ENCODE peak calls at places on chromosome 12, in nine cellular contexts. K is lower lobe of right lung, O is endodermal cell, B is neural progenitor cell, T is Karpas-422, F is ovary, X is BE2C, N is heart right ventricle, Z is hepatocyte. Y is an unnamed sample.
A peak's percentile ranks its signal among the peaks of the same experiment; 100 is the strongest.

GRCh38 chr12:121568971-121569808 is 11.6 kb downstream of the KDM2B start:
- DNase-seq in N (peak; percentile 60), T (peak; percentile 56), F (peak; percentile 46), Z (no peak), B (no peak), K (peak; percentile 74), X (no peak), O (peak; percentile 70), Y (no peak)

GRCh38 chr12:109735051-109735521 is 21.5 kb downstream of the FAM222A start:
- DNase-seq in O (no peak), X (peak; percentile 11), Z (no peak), T (no peak), F (no peak), B (no peak), K (peak; percentile 10), N (no peak), Y (no peak)

GRCh38 chr12:110248096-110248447 is 33.0 kb upstream of the ATP2A2 start:
- DNase-seq in Z (no peak), O (no peak), B (no peak), F (no peak), N (no peak), X (no peak), T (no peak), K (no peak), Y (no peak)

GRCh38 chr12:68462799-68463198 is 130.6 kb upstream of the MDM1 start:
- DNase-seq in X (no peak), B (no peak), Z (no peak), N (no peak), F (no peak), K (no peak), T (no peak), O (no peak), Y (no peak)

GRCh38 chr12:90627180-90627896 is 327.6 kb downstream of the CCER1 start:
- DNase-seq in Z (no peak), T (no peak), X (no peak), N (no peak), K (no peak), B (no peak), F (no peak), O (no peak), Y (no peak)

GRCh38 chr12:124006582-124007170 is 33.7 kb downstream of the ZNF664 start:
- DNase-seq in K (no peak), N (no peak), T (no peak), F (no peak), Z (no peak), X (no peak), O (no peak), B (no peak), Y (no peak)

GRCh38 chr12:108964391-108965166 is 56.3 kb downstream of the SVOP start:
- DNase-seq in B (peak; percentile 22), Z (no peak), T (no peak), F (no peak), N (no peak), K (no peak), X (no peak), O (no peak), Y (no peak)

GRCh38 chr12:90833228-90833627 is 121.7 kb downstream of the CCER1 start:
- DNase-seq in T (no peak), B (no peak), K (no peak), X (no peak), F (no peak), O (no peak), N (no peak), Z (no peak), Y (no peak)

GRCh38 chr12:2641209-2641608 is 153.6 kb upstream of the FKBP4 start:
- DNase-seq in Z (peak; percentile 23), K (no peak), B (peak; percentile 56), T (peak; percentile 57), X (no peak), F (no peak), N (peak; percentile 49), O (peak; percentile 93), Y (no peak)

GRCh38 chr12:111244673-111245072 is 124.2 kb downstream of the PHETA1 start:
- DNase-seq in X (no peak), K (no peak), O (no peak), Z (no peak), N (no peak), T (no peak), B (no peak), F (no peak), Y (no peak)

GRCh38 chr12:49187184-49187583 is 1.7 kb downstream of the TUBA1A start:
- DNase-seq in T (no peak), O (no peak), F (peak; percentile 58), X (peak; percentile 69), Z (peak; percentile 32), N (peak; percentile 78), B (peak; percentile 42), K (no peak), Y (no peak)

GRCh38 chr12:57049890-57050289 is at the start of gene MYO1A:
- DNase-seq in X (no peak), F (no peak), O (peak; percentile 77), Z (peak; percentile 51), B (peak; percentile 48), T (no peak), N (no peak), K (no peak), Y (no peak)

GRCh38 chr12:131137009-131137835 is 183.5 kb downstream of the ADGRD1 start:
- DNase-seq in B (no peak), X (no peak), F (no peak), Z (no peak), N (no peak), O (peak; percentile 47), T (no peak), K (no peak), Y (no peak)

GRCh38 chr12:1805441-1806081 is 14.8 kb upstream of the LRTM2 start:
- DNase-seq in Z (no peak), X (peak; percentile 7), K (peak; percentile 35), N (peak; percentile 32), F (no peak), T (no peak), B (no peak), O (no peak), Y (no peak)

GRCh38 chr12:47590771-47591368 is 115.0 kb downstream of the RPAP3 start:
- DNase-seq in B (no peak), T (no peak), N (no peak), K (no peak), F (no peak), O (no peak), X (no peak), Z (peak; percentile 19), Y (no peak)

GRCh38 chr12:92802906-92803305 is 100.1 kb downstream of the PLEKHG7 start:
- DNase-seq in B (no peak), N (no peak), F (no peak), O (no peak), T (no peak), K (no peak), Z (no peak), X (no peak), Y (no peak)

DNA sequence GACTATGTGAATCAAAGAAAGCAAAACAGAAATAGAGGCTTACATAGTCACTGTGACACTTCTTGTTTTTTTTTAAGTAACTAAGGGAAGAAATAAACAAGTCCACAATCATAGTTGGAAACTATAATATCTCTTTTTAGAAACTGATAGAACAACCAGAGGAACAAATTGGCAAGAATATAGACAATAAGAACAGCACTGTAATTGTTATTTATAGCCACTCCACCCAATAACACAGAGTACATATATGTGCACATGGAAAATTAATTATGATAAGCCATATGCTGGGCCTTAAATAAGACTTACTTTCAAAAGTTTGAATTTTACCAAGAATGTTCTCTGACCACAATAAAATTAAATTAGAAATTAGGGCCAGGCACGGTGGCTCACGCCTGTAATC is 101.1 kb downstream of the PLEKHG7 start:
- DNase-seq in N (no peak), X (no peak), T (no peak), Z (no peak), B (no peak), K (no peak), O (no peak), F (no peak), Y (no peak)
- H3K36me3 ChIP-seq in N (no peaks in the 10 kb centered on the region), X (peaks cover 6% of the 10 kb centered on the region), T (peaks cover 46% of the 10 kb centered on the region), Z (no peaks in the 10 kb centered on the region), B (peaks cover 4% of the 10 kb centered on the region), K (peaks cover 52% of the 10 kb centered on the region), O (peaks cover 80% of the 10 kb centered on the region), F (no peaks in the 10 kb centered on the region), Y (no peaks in the 10 kb centered on the region)

DNA sequence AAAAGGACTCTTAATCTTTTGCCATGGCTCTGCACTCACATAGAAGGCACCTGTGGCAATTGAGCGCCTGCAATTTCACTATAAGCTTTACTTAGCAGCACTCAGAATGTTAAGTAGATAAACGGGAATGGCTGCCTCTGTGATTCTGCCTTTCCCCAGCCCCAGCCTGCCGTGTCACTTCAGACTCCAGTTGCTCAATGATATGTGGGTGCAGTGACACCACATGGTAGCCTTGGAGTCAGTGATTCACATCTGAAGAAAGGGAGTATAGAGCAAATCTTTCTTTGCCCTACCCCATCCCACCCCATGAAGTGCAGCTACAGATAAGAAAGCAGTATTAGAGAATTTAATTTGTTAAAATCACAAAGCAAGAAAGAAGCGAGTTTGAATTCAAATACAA is 96.1 kb downstream of the ZFC3H1 start:
- DNase-seq in N (no peak), X (no peak), K (peak; percentile 47), Z (peak; percentile 19), T (no peak), O (no peak), B (peak; percentile 30), F (no peak), Y (no peak)
- H3K36me3 ChIP-seq in N (no peaks in the 10 kb centered on the region), X (peaks cover 31% of the 10 kb centered on the region), K (no peaks in the 10 kb centered on the region), Z (no peaks in the 10 kb centered on the region), T (no peaks in the 10 kb centered on the region), O (peaks cover 79% of the 10 kb centered on the region), B (no peaks in the 10 kb centered on the region), F (no peaks in the 10 kb centered on the region), Y (no peaks in the 10 kb centered on the region)

DNA sequence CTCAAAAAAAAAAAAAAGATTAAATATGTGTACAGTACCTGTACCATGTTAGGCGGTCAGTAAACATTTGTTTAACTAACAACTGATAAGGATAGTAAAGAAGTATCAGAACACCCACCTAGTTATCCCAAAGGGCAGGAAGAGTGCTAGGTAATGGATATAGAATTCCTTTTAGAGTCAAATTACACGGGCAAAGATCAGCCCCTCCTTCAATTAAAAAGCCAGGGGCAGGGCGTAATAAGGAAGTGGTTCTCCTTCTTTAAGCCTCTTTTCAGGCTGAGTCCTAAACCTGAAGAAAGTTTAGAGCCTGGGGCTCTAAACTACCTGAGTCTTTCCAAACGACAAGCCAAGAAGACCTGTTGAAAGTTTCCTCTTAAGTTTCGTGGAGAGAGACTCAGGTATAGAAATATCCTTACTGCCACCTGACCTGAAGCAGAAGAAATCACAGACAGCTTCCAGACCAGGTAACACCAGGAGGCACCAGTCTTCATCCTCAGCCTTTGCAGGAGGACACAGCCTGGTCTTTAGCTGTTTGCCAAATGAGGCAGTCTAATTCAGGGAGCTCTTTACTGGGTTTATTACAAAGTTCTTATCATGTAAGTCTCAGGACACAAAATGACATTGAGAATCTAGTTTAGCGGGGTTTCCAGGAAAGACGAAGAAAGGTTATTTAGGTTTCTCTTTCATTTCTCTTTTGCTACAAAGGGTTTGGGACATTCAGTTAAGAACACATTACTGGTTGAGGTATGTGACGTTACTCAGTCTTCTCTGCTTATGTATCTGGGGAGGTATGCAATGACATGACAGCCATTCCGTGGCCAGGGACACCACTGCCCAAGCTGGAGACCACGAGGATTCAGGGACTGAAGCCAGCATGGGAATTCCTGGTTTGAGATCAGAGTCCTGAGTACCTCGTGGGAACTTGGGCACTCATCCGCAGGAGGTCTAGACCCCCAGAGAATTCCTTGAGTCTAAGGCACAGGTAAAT is at the start of gene BCL2L14:
- DNase-seq in F (no peak), B (no peak), N (no peak), X (no peak), T (no peak), O (no peak), Z (peak; percentile 52), K (no peak), Y (peak; percentile 35)
- H3K36me3 ChIP-seq in F (no peaks in the 10 kb centered on the region), B (no peaks in the 10 kb centered on the region), N (no peaks in the 10 kb centered on the region), X (no peaks in the 10 kb centered on the region), T (no peaks in the 10 kb centered on the region), O (no peaks in the 10 kb centered on the region), Z (no peaks in the 10 kb centered on the region), K (no peaks in the 10 kb centered on the region), Y (no peaks in the 10 kb centered on the region)

GRCh38 chr12:53376747-53377146 is 3.2 kb upstream of the SP1 start:
- DNase-seq in N (no peak), O (no peak), F (no peak), B (no peak), Z (no peak), K (no peak), T (peak; percentile 42), X (no peak), Y (no peak)
- H3K36me3 ChIP-seq in N (no peaks in the 10 kb centered on the region), O (peaks cover 4% of the 10 kb centered on the region), F (no peaks in the 10 kb centered on the region), B (no peaks in the 10 kb centered on the region), Z (no peaks in the 10 kb centered on the region), K (peaks cover 7% of the 10 kb centered on the region), T (no peaks in the 10 kb centered on the region), X (peaks cover 3% of the 10 kb centered on the region), Y (no peaks in the 10 kb centered on the region)

Y was measured in prostate gland.